ENCODE peak calls at places on chromosomes 13 and 19, in four cellular contexts. S is NCI-H82, A is endothelial cell, J is NCI-H1436. Z is an unnamed sample.

GRCh38 chr13:62629618-62630017 is 1214.0 kb upstream of the PCDH20 start:
- DNase-seq in J (no peak), S (peak), A (no peak), Z (no peak)

GRCh38 chr13:59103004-59103768 is 1060.5 kb downstream of the DIAPH3 start:
- DNase-seq in A (no peak), J (no peak), S (no peak), Z (no peak)

GRCh38 chr19:3194063-3194702 is 8.5 kb downstream of the NCLN start:
- DNase-seq in J (no peak), S (no peak), A (no peak), Z (no peak)

GRCh38 chr13:113835461-113836274 is 28.2 kb downstream of the GAS6 start:
- DNase-seq in S (peak), J (no peak), A (no peak), Z (peak)

GRCh38 chr19:3931041-3931440 is 1.8 kb upstream of the NMRK2 start:
- DNase-seq in A (no peak), J (no peak), S (no peak), Z (peak)

GRCh38 chr13:111909501-111909900 is 157.4 kb upstream of the SOX1 start:
- DNase-seq in S (no peak), J (no peak), A (no peak), Z (no peak)

GRCh38 chr13:112687836-112688559 is 1.8 kb upstream of the ATP11A start:
- DNase-seq in S (no peak), J (no peak), A (no peak), Z (no peak)

GRCh38 chr19:52896431-52897148 is 845 bp downstream of the ZNF320 start:
- DNase-seq in J (no peak), S (peak), A (peak), Z (no peak)

GRCh38 chr13:75442736-75443234 is 39.2 kb downstream of the TBC1D4 start:
- DNase-seq in S (no peak), A (no peak), J (no peak), Z (no peak)

GRCh38 chr19:48780684-48781391 is 25.5 kb downstream of the FGF21 start:
- DNase-seq in S (no peak), J (no peak), A (no peak), Z (no peak)

GRCh38 chr13:29954082-29955043 is 103.9 kb upstream of the UBL3 start:
- DNase-seq in J (no peak), A (no peak), S (no peak), Z (no peak)

GRCh38 chr13:106534844-106535551 is 464 bp downstream of the EFNB2 start:
- DNase-seq in A (peak), S (no peak), J (no peak), Z (peak)

GRCh38 chr13:37348916-37349653 is 243.6 kb upstream of the CSNK1A1L start:
- DNase-seq in J (no peak), S (no peak), A (no peak), Z (no peak)

GRCh38 chr13:49649244-49649962 is 21.1 kb downstream of the ARL11 start:
- DNase-seq in A (no peak), S (peak), J (no peak), Z (no peak)

GRCh38 chr19:29942404-29943261 is 594 bp downstream of the URI1 start:
- DNase-seq in S (peak), A (peak), J (peak), Z (peak)

GRCh38 chr13:73141292-73141771 is 82.5 kb downstream of the KLF5 start:
- DNase-seq in A (no peak), J (peak), S (no peak), Z (no peak)

GRCh38 chr13:41196620-41197019 is 2.3 kb upstream of the KBTBD7 start:
- DNase-seq in S (peak), J (no peak), A (no peak), Z (no peak)

GRCh38 chr19:21052902-21053301 is 29.1 kb upstream of the ZNF714 start:
- DNase-seq in J (no peak), A (no peak), S (no peak), Z (no peak)

GRCh38 chr19:46718934-46719551 is 2.1 kb upstream of the PRKD2 start:
- DNase-seq in J (no peak), S (peak), A (no peak), Z (peak)

GRCh38 chr13:102642029-102642428 is 45.2 kb downstream of the TPP2 start:
- DNase-seq in A (no peak), J (no peak), S (no peak), Z (no peak)

GRCh38 chr13:113562085-113562749 is 22.3 kb upstream of the TFDP1 start:
- DNase-seq in S (peak), A (peak), J (peak), Z (peak)

GRCh38 chr19:28468701-28469459 is 744.1 kb downstream of the UQCRFS1 start:
- DNase-seq in A (no peak), S (no peak), J (no peak), Z (no peak)

GRCh38 chr19:45271709-45272108 is 20.6 kb downstream of the MARK4 start:
- DNase-seq in A (no peak), S (no peak), J (no peak), Z (no peak)

GRCh38 chr13:112204881-112205327 is 138.0 kb downstream of the SOX1 start:
- DNase-seq in S (no peak), J (no peak), A (peak), Z (no peak)

GRCh38 chr19:52095172-52096014 is at the start of gene ZNF841:
- DNase-seq in A (peak), S (peak), J (peak), Z (peak)

GRCh38 chr13:43154839-43155238 is 131.5 kb downstream of the DNAJC15 start:
- DNase-seq in A (no peak), S (no peak), J (no peak), Z (no peak)

GRCh38 chr13:50635504-50635903 is 208.0 kb downstream of the DLEU7 start:
- DNase-seq in S (no peak), J (no peak), A (no peak), Z (no peak)

GRCh38 chr13:75473472-75473871 is 8.5 kb downstream of the TBC1D4 start:
- DNase-seq in J (no peak), A (no peak), S (no peak), Z (no peak)

GRCh38 chr13:79749985-79750551 is 269.1 kb downstream of the NDFIP2 start:
- DNase-seq in J (no peak), A (peak), S (no peak), Z (no peak)

GRCh38 chr13:113584205-113584869 is at the start of gene TFDP1:
- DNase-seq in J (peak), A (peak), S (peak), Z (peak)

GRCh38 chr19:13396256-13397080 is 109.8 kb downstream of the CACNA1A start:
- DNase-seq in J (no peak), S (peak), A (peak), Z (no peak)

Z was measured in Right ventricle myocardium inferior.